ENCODE peak calls at places on chromosome 6, in eight cellular contexts. One of them, this sample, is unnamed.

GRCh38 chr6:82144852-82145332 is 102.7 kb downstream of the IBTK start:
- DNase-seq in GM03348: peak; percentile 68
- DNase-seq in AG04450: peak; percentile 33
- DNase-seq in memory B cell: no peak
- DNase-seq in NCI-H524: no peak
- DNase-seq in stimulated activated CD4-positive, alpha-beta T cell treated with anti-CD3 and anti-CD28 coated beads, Interleukin-1b, Interleukin-23, amount 100 ng/mL, for 4 hours: no peak
- DNase-seq in NCI-H1092 treated with DMSO at 0.1 percent for 48 hours: no peak
- DNase-seq in HFFc6: peak; percentile 85
- DNase-seq in this sample: peak; percentile 82

GRCh38 chr6:130796313-130796905 is 30.8 kb upstream of the SMLR1 start:
- DNase-seq in memory B cell: no peak
- DNase-seq in stimulated activated CD4-positive, alpha-beta T cell treated with anti-CD3 and anti-CD28 coated beads, Interleukin-1b, Interleukin-23, amount 100 ng/mL, for 4 hours: no peak
- DNase-seq in AG04450: no peak
- DNase-seq in NCI-H1092 treated with DMSO at 0.1 percent for 48 hours: no peak
- DNase-seq in HFFc6: peak; percentile 66
- DNase-seq in NCI-H524: no peak
- DNase-seq in GM03348: peak; percentile 47
- DNase-seq in this sample: peak; percentile 80

GRCh38 chr6:152642578-152643375 is 5.6 kb upstream of the SYNE1 start:
- DNase-seq in NCI-H1092 treated with DMSO at 0.1 percent for 48 hours: peak; percentile 18
- DNase-seq in memory B cell: no peak
- DNase-seq in AG04450: no peak
- DNase-seq in stimulated activated CD4-positive, alpha-beta T cell treated with anti-CD3 and anti-CD28 coated beads, Interleukin-1b, Interleukin-23, amount 100 ng/mL, for 4 hours: no peak
- DNase-seq in GM03348: peak; percentile 40
- DNase-seq in NCI-H524: peak; percentile 78
- DNase-seq in HFFc6: peak; percentile 57
- DNase-seq in this sample: peak; percentile 88

GRCh38 chr6:26251354-26252081 is 113.5 kb upstream of the BTN3A2 start:
- DNase-seq in NCI-H524: peak; percentile 31
- DNase-seq in HFFc6: peak; percentile 91
- DNase-seq in GM03348: peak; percentile 81
- DNase-seq in stimulated activated CD4-positive, alpha-beta T cell treated with anti-CD3 and anti-CD28 coated beads, Interleukin-1b, Interleukin-23, amount 100 ng/mL, for 4 hours: peak; percentile 13
- DNase-seq in memory B cell: peak; percentile 52
- DNase-seq in AG04450: peak; percentile 81
- DNase-seq in NCI-H1092 treated with DMSO at 0.1 percent for 48 hours: peak; percentile 85
- DNase-seq in this sample: peak; percentile 65

GRCh38 chr6:124389127-124389526 is 573.1 kb upstream of the RNF217 start:
- DNase-seq in HFFc6: no peak
- DNase-seq in NCI-H524: peak; percentile 15
- DNase-seq in NCI-H1092 treated with DMSO at 0.1 percent for 48 hours: no peak
- DNase-seq in stimulated activated CD4-positive, alpha-beta T cell treated with anti-CD3 and anti-CD28 coated beads, Interleukin-1b, Interleukin-23, amount 100 ng/mL, for 4 hours: no peak
- DNase-seq in GM03348: no peak
- DNase-seq in memory B cell: no peak
- DNase-seq in AG04450: no peak
- DNase-seq in this sample: no peak

GRCh38 chr6:41277644-41278043 is 8.8 kb downstream of the TREM1 start:
- DNase-seq in GM03348: no peak
- DNase-seq in NCI-H524: no peak
- DNase-seq in stimulated activated CD4-positive, alpha-beta T cell treated with anti-CD3 and anti-CD28 coated beads, Interleukin-1b, Interleukin-23, amount 100 ng/mL, for 4 hours: no peak
- DNase-seq in HFFc6: no peak
- DNase-seq in memory B cell: no peak
- DNase-seq in AG04450: no peak
- DNase-seq in NCI-H1092 treated with DMSO at 0.1 percent for 48 hours: no peak
- DNase-seq in this sample: no peak

GRCh38 chr6:157070403-157071107 is 252.8 kb downstream of the TMEM242 start:
- DNase-seq in AG04450: no peak
- DNase-seq in memory B cell: no peak
- DNase-seq in GM03348: peak; percentile 50
- DNase-seq in NCI-H524: no peak
- DNase-seq in HFFc6: no peak
- DNase-seq in stimulated activated CD4-positive, alpha-beta T cell treated with anti-CD3 and anti-CD28 coated beads, Interleukin-1b, Interleukin-23, amount 100 ng/mL, for 4 hours: no peak
- DNase-seq in NCI-H1092 treated with DMSO at 0.1 percent for 48 hours: no peak
- DNase-seq in this sample: no peak

GRCh38 chr6:70811788-70812187 is 144.1 kb downstream of the SMAP1 start:
- DNase-seq in GM03348: no peak
- DNase-seq in memory B cell: no peak
- DNase-seq in NCI-H524: no peak
- DNase-seq in AG04450: no peak
- DNase-seq in HFFc6: peak; percentile 6
- DNase-seq in stimulated activated CD4-positive, alpha-beta T cell treated with anti-CD3 and anti-CD28 coated beads, Interleukin-1b, Interleukin-23, amount 100 ng/mL, for 4 hours: no peak
- DNase-seq in NCI-H1092 treated with DMSO at 0.1 percent for 48 hours: no peak
- DNase-seq in this sample: no peak

GRCh38 chr6:57317060-57317943 is at the start of gene PRIM2:
- DNase-seq in AG04450: peak; percentile 41
- DNase-seq in memory B cell: peak; percentile 52
- DNase-seq in NCI-H524: peak; percentile 85
- DNase-seq in GM03348: peak; percentile 95
- DNase-seq in stimulated activated CD4-positive, alpha-beta T cell treated with anti-CD3 and anti-CD28 coated beads, Interleukin-1b, Interleukin-23, amount 100 ng/mL, for 4 hours: peak; percentile 76
- DNase-seq in HFFc6: peak; percentile 65
- DNase-seq in NCI-H1092 treated with DMSO at 0.1 percent for 48 hours: peak; percentile 66
- DNase-seq in this sample: peak; percentile 86

GRCh38 chr6:156563710-156564109 is 213.5 kb upstream of the ARID1B start:
- DNase-seq in GM03348: no peak
- DNase-seq in AG04450: no peak
- DNase-seq in HFFc6: no peak
- DNase-seq in memory B cell: no peak
- DNase-seq in NCI-H1092 treated with DMSO at 0.1 percent for 48 hours: peak; percentile 92
- DNase-seq in stimulated activated CD4-positive, alpha-beta T cell treated with anti-CD3 and anti-CD28 coated beads, Interleukin-1b, Interleukin-23, amount 100 ng/mL, for 4 hours: no peak
- DNase-seq in NCI-H524: peak; percentile 99
- DNase-seq in this sample: no peak

GRCh38 chr6:52089758-52090348 is 2.4 kb upstream of the PKHD1 start:
- DNase-seq in HFFc6: no peak
- DNase-seq in NCI-H1092 treated with DMSO at 0.1 percent for 48 hours: no peak
- DNase-seq in GM03348: no peak
- DNase-seq in AG04450: no peak
- DNase-seq in NCI-H524: no peak
- DNase-seq in stimulated activated CD4-positive, alpha-beta T cell treated with anti-CD3 and anti-CD28 coated beads, Interleukin-1b, Interleukin-23, amount 100 ng/mL, for 4 hours: no peak
- DNase-seq in memory B cell: no peak
- DNase-seq in this sample: no peak

GRCh38 chr6:82863771-82864170 is 201.9 kb downstream of the UBE3D start:
- DNase-seq in memory B cell: no peak
- DNase-seq in stimulated activated CD4-positive, alpha-beta T cell treated with anti-CD3 and anti-CD28 coated beads, Interleukin-1b, Interleukin-23, amount 100 ng/mL, for 4 hours: no peak
- DNase-seq in GM03348: no peak
- DNase-seq in NCI-H524: no peak
- DNase-seq in HFFc6: no peak
- DNase-seq in NCI-H1092 treated with DMSO at 0.1 percent for 48 hours: no peak
- DNase-seq in AG04450: no peak
- DNase-seq in this sample: no peak

GRCh38 chr6:166553563-166554271 is 32.8 kb downstream of the RAMACL start:
- DNase-seq in GM03348: peak; percentile 86
- DNase-seq in NCI-H1092 treated with DMSO at 0.1 percent for 48 hours: no peak
- DNase-seq in HFFc6: peak; percentile 90
- DNase-seq in NCI-H524: no peak
- DNase-seq in AG04450: peak; percentile 61
- DNase-seq in memory B cell: no peak
- DNase-seq in stimulated activated CD4-positive, alpha-beta T cell treated with anti-CD3 and anti-CD28 coated beads, Interleukin-1b, Interleukin-23, amount 100 ng/mL, for 4 hours: no peak
- DNase-seq in this sample: peak; percentile 94

GRCh38 chr6:33978593-33979150 is 167.2 kb downstream of the GRM4 start:
- DNase-seq in NCI-H1092 treated with DMSO at 0.1 percent for 48 hours: no peak
- DNase-seq in stimulated activated CD4-positive, alpha-beta T cell treated with anti-CD3 and anti-CD28 coated beads, Interleukin-1b, Interleukin-23, amount 100 ng/mL, for 4 hours: no peak
- DNase-seq in GM03348: no peak
- DNase-seq in memory B cell: no peak
- DNase-seq in NCI-H524: peak; percentile 25
- DNase-seq in AG04450: no peak
- DNase-seq in HFFc6: no peak
- DNase-seq in this sample: no peak

GRCh38 chr6:44667668-44668390 is 280.3 kb downstream of the CDC5L start:
- DNase-seq in HFFc6: no peak
- DNase-seq in memory B cell: peak; percentile 16
- DNase-seq in stimulated activated CD4-positive, alpha-beta T cell treated with anti-CD3 and anti-CD28 coated beads, Interleukin-1b, Interleukin-23, amount 100 ng/mL, for 4 hours: peak; percentile 31
- DNase-seq in GM03348: no peak
- DNase-seq in NCI-H1092 treated with DMSO at 0.1 percent for 48 hours: no peak
- DNase-seq in NCI-H524: peak; percentile 48
- DNase-seq in AG04450: no peak
- DNase-seq in this sample: no peak

GRCh38 chr6:29631209-29631810 is 1.7 kb downstream of the GABBR1 start:
- DNase-seq in NCI-H1092 treated with DMSO at 0.1 percent for 48 hours: no peak
- DNase-seq in memory B cell: no peak
- DNase-seq in stimulated activated CD4-positive, alpha-beta T cell treated with anti-CD3 and anti-CD28 coated beads, Interleukin-1b, Interleukin-23, amount 100 ng/mL, for 4 hours: no peak
- DNase-seq in NCI-H524: no peak
- DNase-seq in GM03348: no peak
- DNase-seq in HFFc6: no peak
- DNase-seq in AG04450: no peak
- DNase-seq in this sample: peak; percentile 61

GRCh38 chr6:77466055-77467028 is 3.1 kb upstream of the HTR1B start:
- DNase-seq in AG04450: peak; percentile 51
- DNase-seq in GM03348: peak; percentile 75
- DNase-seq in NCI-H1092 treated with DMSO at 0.1 percent for 48 hours: no peak
- DNase-seq in stimulated activated CD4-positive, alpha-beta T cell treated with anti-CD3 and anti-CD28 coated beads, Interleukin-1b, Interleukin-23, amount 100 ng/mL, for 4 hours: no peak
- DNase-seq in memory B cell: no peak
- DNase-seq in HFFc6: peak; percentile 68
- DNase-seq in NCI-H524: peak; percentile 21
- DNase-seq in this sample: peak; percentile 93

GRCh38 chr6:149961728-149962425 is 1.9 kb upstream of the ULBP1 start:
- DNase-seq in GM03348: peak; percentile 20
- DNase-seq in stimulated activated CD4-positive, alpha-beta T cell treated with anti-CD3 and anti-CD28 coated beads, Interleukin-1b, Interleukin-23, amount 100 ng/mL, for 4 hours: no peak
- DNase-seq in NCI-H524: peak; percentile 40
- DNase-seq in AG04450: no peak
- DNase-seq in memory B cell: no peak
- DNase-seq in HFFc6: no peak
- DNase-seq in NCI-H1092 treated with DMSO at 0.1 percent for 48 hours: peak; percentile 22
- DNase-seq in this sample: no peak

GRCh38 chr6:11363881-11364576 is 131.6 kb upstream of the NEDD9 start:
- DNase-seq in HFFc6: no peak
- DNase-seq in GM03348: no peak
- DNase-seq in memory B cell: no peak
- DNase-seq in NCI-H1092 treated with DMSO at 0.1 percent for 48 hours: no peak
- DNase-seq in NCI-H524: no peak
- DNase-seq in AG04450: no peak
- DNase-seq in stimulated activated CD4-positive, alpha-beta T cell treated with anti-CD3 and anti-CD28 coated beads, Interleukin-1b, Interleukin-23, amount 100 ng/mL, for 4 hours: peak; percentile 36
- DNase-seq in this sample: no peak

GRCh38 chr6:106347219-106347618 is 13.3 kb upstream of the CRYBG1 start:
- DNase-seq in NCI-H524: no peak
- DNase-seq in NCI-H1092 treated with DMSO at 0.1 percent for 48 hours: no peak
- DNase-seq in AG04450: no peak
- DNase-seq in HFFc6: no peak
- DNase-seq in memory B cell: no peak
- DNase-seq in GM03348: no peak
- DNase-seq in stimulated activated CD4-positive, alpha-beta T cell treated with anti-CD3 and anti-CD28 coated beads, Interleukin-1b, Interleukin-23, amount 100 ng/mL, for 4 hours: no peak
- DNase-seq in this sample: no peak

GRCh38 chr6:89310929-89311328 is 4.2 kb downstream of the GABRR2 start:
- DNase-seq in AG04450: no peak
- DNase-seq in NCI-H1092 treated with DMSO at 0.1 percent for 48 hours: no peak
- DNase-seq in NCI-H524: peak; percentile 25
- DNase-seq in memory B cell: no peak
- DNase-seq in GM03348: no peak
- DNase-seq in HFFc6: peak; percentile 76
- DNase-seq in stimulated activated CD4-positive, alpha-beta T cell treated with anti-CD3 and anti-CD28 coated beads, Interleukin-1b, Interleukin-23, amount 100 ng/mL, for 4 hours: no peak
- DNase-seq in this sample: peak; percentile 79

GRCh38 chr6:46925563-46926253 is 4.0 kb upstream of the ADGRF5 start:
- DNase-seq in stimulated activated CD4-positive, alpha-beta T cell treated with anti-CD3 and anti-CD28 coated beads, Interleukin-1b, Interleukin-23, amount 100 ng/mL, for 4 hours: no peak
- DNase-seq in GM03348: peak; percentile 65
- DNase-seq in NCI-H1092 treated with DMSO at 0.1 percent for 48 hours: no peak
- DNase-seq in AG04450: no peak
- DNase-seq in memory B cell: no peak
- DNase-seq in HFFc6: peak; percentile 65
- DNase-seq in NCI-H524: no peak
- DNase-seq in this sample: no peak

GRCh38 chr6:35146453-35146852 is 5.3 kb upstream of the TCP11 start:
- DNase-seq in NCI-H524: peak; percentile 57
- DNase-seq in memory B cell: no peak
- DNase-seq in GM03348: peak; percentile 46
- DNase-seq in AG04450: no peak
- DNase-seq in NCI-H1092 treated with DMSO at 0.1 percent for 48 hours: peak; percentile 23
- DNase-seq in stimulated activated CD4-positive, alpha-beta T cell treated with anti-CD3 and anti-CD28 coated beads, Interleukin-1b, Interleukin-23, amount 100 ng/mL, for 4 hours: no peak
- DNase-seq in HFFc6: peak; percentile 30
- DNase-seq in this sample: peak; percentile 89

GRCh38 chr6:90537723-90538407 is 49.0 kb downstream of the MAP3K7 start:
- DNase-seq in AG04450: no peak
- DNase-seq in NCI-H524: no peak
- DNase-seq in memory B cell: no peak
- DNase-seq in HFFc6: peak; percentile 11
- DNase-seq in NCI-H1092 treated with DMSO at 0.1 percent for 48 hours: no peak
- DNase-seq in GM03348: peak; percentile 13
- DNase-seq in stimulated activated CD4-positive, alpha-beta T cell treated with anti-CD3 and anti-CD28 coated beads, Interleukin-1b, Interleukin-23, amount 100 ng/mL, for 4 hours: no peak
- DNase-seq in this sample: no peak

GRCh38 chr6:39062014-39062740 is 13.6 kb downstream of the GLP1R start:
- DNase-seq in AG04450: no peak
- DNase-seq in NCI-H524: peak; percentile 48
- DNase-seq in NCI-H1092 treated with DMSO at 0.1 percent for 48 hours: peak; percentile 78
- DNase-seq in HFFc6: no peak
- DNase-seq in stimulated activated CD4-positive, alpha-beta T cell treated with anti-CD3 and anti-CD28 coated beads, Interleukin-1b, Interleukin-23, amount 100 ng/mL, for 4 hours: no peak
- DNase-seq in GM03348: no peak
- DNase-seq in memory B cell: no peak
- DNase-seq in this sample: peak; percentile 21

GRCh38 chr6:134701301-134701700 is 248.6 kb downstream of the ALDH8A1 start:
- DNase-seq in stimulated activated CD4-positive, alpha-beta T cell treated with anti-CD3 and anti-CD28 coated beads, Interleukin-1b, Interleukin-23, amount 100 ng/mL, for 4 hours: no peak
- DNase-seq in GM03348: no peak
- DNase-seq in HFFc6: no peak
- DNase-seq in NCI-H524: peak; percentile 92
- DNase-seq in AG04450: no peak
- DNase-seq in NCI-H1092 treated with DMSO at 0.1 percent for 48 hours: peak; percentile 53
- DNase-seq in memory B cell: no peak
- DNase-seq in this sample: no peak

This sample was measured in osteoblast.